ENCODE peak calls at places on chromosomes 2 and 18, in eight cellular contexts. V, X, Z, B, H, I, L and T are unnamed samples.

GRCh38 chr18:5488844-5489243 is 55.0 kb downstream of the EPB41L3 start:
- DNase-seq in V (no peak), X (no peak), Z (peak; percentile 8), B (no peak), H (no peak), I (peak; percentile 13), L (no peak), T (no peak)

GRCh38 chr2:15073639-15074038 is 441.1 kb downstream of the LRATD1 start:
- DNase-seq in V (no peak), X (no peak), Z (peak; percentile 79), B (peak; percentile 79), H (no peak), I (no peak), L (no peak), T (no peak)

GRCh38 chr18:23398401-23398800 is 54.7 kb upstream of the RIOK3 start:
- DNase-seq in V (no peak), X (no peak), Z (peak; percentile 21), B (no peak), H (no peak), I (no peak), L (no peak), T (no peak)

GRCh38 chr2:191710411-191710900 is 32.5 kb downstream of the NABP1 start:
- DNase-seq in V (no peak), X (no peak), Z (peak; percentile 93), B (peak; percentile 93), H (no peak), I (peak; percentile 91), L (no peak), T (no peak)

GRCh38 chr18:75211002-75211621 is 515 bp downstream of the TSHZ1 start:
- DNase-seq in V (no peak), X (no peak), Z (no peak), B (no peak), H (no peak), I (peak; percentile 41), L (no peak), T (peak; percentile 40)

GRCh38 chr2:177893880-177894279 is 178.7 kb downstream of the PDE11A start:
- DNase-seq in V (no peak), X (no peak), Z (peak; percentile 17), B (no peak), H (no peak), I (no peak), L (no peak), T (no peak)

GRCh38 chr18:57816208-57816999 is 13.3 kb upstream of the ATP8B1 start:
- DNase-seq in V (no peak), X (no peak), Z (no peak), B (no peak), H (no peak), I (no peak), L (no peak), T (no peak)

GRCh38 chr18:3213231-3214059 is 6.3 kb downstream of the MYOM1 start:
- DNase-seq in V (no peak), X (no peak), Z (no peak), B (no peak), H (no peak), I (peak; percentile 12), L (no peak), T (no peak)

GRCh38 chr18:79069792-79070151 is 578 bp downstream of the ATP9B start:
- DNase-seq in V (no peak), X (no peak), Z (no peak), B (no peak), H (no peak), I (peak; percentile 32), L (no peak), T (no peak)

GRCh38 chr2:2873450-2873811 is 504.2 kb downstream of the EIPR1 start:
- DNase-seq in V (no peak), X (no peak), Z (no peak), B (no peak), H (no peak), I (no peak), L (no peak), T (no peak)

GRCh38 chr2:138113871-138114525 is 149.7 kb downstream of the HNMT start:
- DNase-seq in V (no peak), X (no peak), Z (peak; percentile 84), B (peak; percentile 83), H (no peak), I (peak; percentile 8), L (no peak), T (no peak)

GRCh38 chr18:7452331-7452730 is 114.8 kb upstream of the PTPRM start:
- DNase-seq in V (no peak), X (peak; percentile 27), Z (no peak), B (no peak), H (no peak), I (peak; percentile 9), L (no peak), T (no peak)
- TF ChIP-seq CTCF in V (peak; percentile 73), X (peak; percentile 65), Z (peak; percentile 43), B (peak; percentile 43), H (peak; percentile 45), I (peak; percentile 72), L (no peak), T (no peak)

GRCh38 chr2:18426174-18426573 is 134.3 kb downstream of the RDH14 start:
- DNase-seq in V (no peak), X (no peak), Z (no peak), B (no peak), H (no peak), I (no peak), L (no peak), T (no peak)

GRCh38 chr2:18422416-18423165 is 137.9 kb downstream of the RDH14 start:
- DNase-seq in V (no peak), X (no peak), Z (no peak), B (no peak), H (no peak), I (no peak), L (no peak), T (no peak)

GRCh38 chr2:18428516-18428915 is 131.9 kb downstream of the RDH14 start:
- DNase-seq in V (no peak), X (no peak), Z (no peak), B (no peak), H (no peak), I (no peak), L (no peak), T (no peak)

GRCh38 chr2:18423636-18424035 is 136.8 kb downstream of the RDH14 start:
- DNase-seq in V (no peak), X (no peak), Z (no peak), B (no peak), H (no peak), I (no peak), L (no peak), T (no peak)

GRCh38 chr2:18425186-18425585 is 135.3 kb downstream of the RDH14 start:
- DNase-seq in V (no peak), X (no peak), Z (no peak), B (no peak), H (no peak), I (no peak), L (no peak), T (no peak)
- TF ChIP-seq CTCF in V (no peak), X (no peak), Z (no peak), B (no peak), H (no peak), I (no peak), L (no peak), T (no peak)

GRCh38 chr2:172889767-172890430 is 154.3 kb downstream of the RAPGEF4 start:
- DNase-seq in V (no peak), X (peak; percentile 37), Z (no peak), B (no peak), H (no peak), I (no peak), L (no peak), T (no peak)

GRCh38 chr2:172885996-172886395 is 150.4 kb downstream of the RAPGEF4 start:
- DNase-seq in V (no peak), X (no peak), Z (no peak), B (no peak), H (no peak), I (no peak), L (no peak), T (no peak)

GRCh38 chr2:172888704-172889103 is 153.1 kb downstream of the RAPGEF4 start:
- DNase-seq in V (no peak), X (no peak), Z (no peak), B (no peak), H (no peak), I (no peak), L (no peak), T (no peak)

GRCh38 chr2:172887280-172887679 is 151.6 kb downstream of the RAPGEF4 start:
- DNase-seq in V (no peak), X (no peak), Z (no peak), B (no peak), H (no peak), I (no peak), L (no peak), T (no peak)

DNA sequence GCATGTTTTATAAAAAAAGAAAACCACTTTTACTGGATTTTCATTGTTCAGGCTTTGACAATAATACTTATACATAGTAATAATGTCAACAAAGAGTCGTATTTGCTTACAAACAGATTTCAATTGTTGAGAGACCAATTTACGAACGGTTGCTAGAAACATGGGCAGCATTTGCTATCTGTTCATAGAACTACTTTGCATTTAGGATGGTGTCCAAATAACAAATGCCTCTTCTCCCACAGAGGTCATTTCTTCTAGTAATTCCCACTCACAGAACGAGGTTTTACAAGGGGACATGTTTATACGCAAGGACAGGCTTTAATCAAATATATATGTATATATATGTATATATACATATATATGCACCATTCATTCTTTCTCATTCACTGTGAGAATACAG is 153.6 kb downstream of the RAPGEF4 start:
- DNase-seq in V (no peak), X (no peak), Z (no peak), B (no peak), H (no peak), I (no peak), L (no peak), T (no peak)
- TF ChIP-seq CTCF in V (no peak), X (no peak), Z (no peak), B (no peak), H (no peak), I (no peak), L (no peak), T (no peak)

GRCh38 chr18:13163167-13163927 is 55.2 kb upstream of the LDLRAD4 start:
- DNase-seq in V (no peak), X (no peak), Z (peak; percentile 41), B (peak; percentile 26), H (no peak), I (peak; percentile 4), L (no peak), T (no peak)

GRCh38 chr18:13159579-13159978 is 59.0 kb upstream of the LDLRAD4 start:
- DNase-seq in V (peak; percentile 57), X (peak; percentile 52), Z (peak; percentile 53), B (peak; percentile 26), H (no peak), I (peak; percentile 76), L (no peak), T (no peak)

GRCh38 chr18:13161276-13161899 is 57.2 kb upstream of the LDLRAD4 start:
- DNase-seq in V (no peak), X (no peak), Z (no peak), B (no peak), H (no peak), I (no peak), L (no peak), T (no peak)

GRCh38 chr18:13165636-13166423 is 52.7 kb upstream of the LDLRAD4 start:
- DNase-seq in V (no peak), X (no peak), Z (no peak), B (no peak), H (no peak), I (no peak), L (no peak), T (no peak)

DNA sequence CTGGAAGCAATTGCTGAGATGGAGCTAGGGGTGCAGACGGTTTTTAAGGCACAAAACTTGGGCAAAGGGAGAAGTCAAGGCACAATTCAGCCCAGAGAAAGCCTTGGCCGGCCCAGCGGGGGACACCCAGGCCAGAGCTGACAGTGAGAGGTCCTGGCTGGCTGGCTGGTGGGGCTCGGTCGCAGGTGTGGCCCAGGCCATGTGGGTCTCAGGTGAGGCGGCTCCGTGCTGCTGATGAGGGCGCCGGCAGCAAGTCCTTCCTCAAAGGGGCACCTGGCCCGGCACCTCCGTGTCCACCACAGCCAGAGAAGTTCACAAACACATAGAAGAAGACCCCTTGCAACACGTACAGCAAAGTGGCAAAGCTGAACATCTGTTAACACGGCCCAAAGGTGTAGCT is 54.2 kb upstream of the LDLRAD4 start:
- DNase-seq in V (no peak), X (no peak), Z (no peak), B (no peak), H (no peak), I (no peak), L (no peak), T (no peak)
- TF ChIP-seq CTCF in V (no peak), X (no peak), Z (no peak), B (no peak), H (no peak), I (no peak), L (no peak), T (no peak)